ENCODE peak calls at places on chromosomes 16 and 17, in five cellular contexts. B is neural crest cell; N is T-helper 17 cell; G is lung; Y is activated CD8-positive, alpha-beta memory T cell treated with anti-CD3 and anti-CD28 coated beads for 48 hours. P is an unnamed sample.

GRCh38 chr16:79601092-79601977 is 798 bp upstream of the MAF start:
- DNase-seq in B (peak), N (peak), G (peak), Y (no peak), P (peak)

GRCh38 chr17:77528516-77529327 is 388.0 kb downstream of the SEC14L1 start:
- DNase-seq in B (peak), N (no peak), G (no peak), Y (no peak), P (no peak)

GRCh38 chr16:67535201-67535600 is 6.6 kb downstream of the RIPOR1 start:
- DNase-seq in B (no peak), N (no peak), G (no peak), Y (no peak), P (no peak)

GRCh38 chr17:557371-557770 is 157.3 kb downstream of the VPS53 start:
- DNase-seq in B (no peak), N (no peak), G (no peak), Y (no peak), P (peak)

GRCh38 chr16:88468289-88469129 is 15.4 kb downstream of the ZFPM1 start:
- DNase-seq in B (peak), N (no peak), G (no peak), Y (no peak), P (no peak)

GRCh38 chr16:23057013-23057596 is 92.1 kb downstream of the USP31 start:
- DNase-seq in B (no peak), N (no peak), G (no peak), Y (no peak), P (no peak)

GRCh38 chr16:87431926-87432325 is 39.8 kb downstream of the MAP1LC3B start:
- DNase-seq in B (no peak), N (no peak), G (no peak), Y (no peak), P (peak)

GRCh38 chr16:58332997-58333700 is 38.3 kb upstream of the PRSS54 start:
- DNase-seq in B (no peak), N (no peak), G (no peak), Y (no peak), P (no peak)

GRCh38 chr17:82684207-82684903 is 14.1 kb downstream of the RAB40B start:
- DNase-seq in B (no peak), N (no peak), G (no peak), Y (no peak), P (peak)

GRCh38 chr17:75568412-75569255 is 19.0 kb upstream of the MYO15B start:
- DNase-seq in B (no peak), N (no peak), G (no peak), Y (no peak), P (no peak)

GRCh38 chr16:20879175-20880053 is 20.7 kb downstream of the DCUN1D3 start:
- DNase-seq in B (no peak), N (no peak), G (no peak), Y (no peak), P (peak)

GRCh38 chr17:50304781-50305404 is 30.6 kb downstream of the TMEM92 start:
- DNase-seq in B (no peak), N (no peak), G (no peak), Y (no peak), P (no peak)

GRCh38 chr16:81585785-81586184 is 141.2 kb downstream of the CMIP start:
- DNase-seq in B (no peak), N (no peak), G (no peak), Y (no peak), P (no peak)

GRCh38 chr16:11896776-11897175 is 19.0 kb downstream of the GSPT1 start:
- DNase-seq in B (no peak), N (no peak), G (no peak), Y (no peak), P (peak)

GRCh38 chr17:42221886-42222745 is 27.8 kb upstream of the GHDC start:
- DNase-seq in B (peak), N (peak), G (no peak), Y (peak), P (peak)

GRCh38 chr16:78310990-78311561 is 211.6 kb downstream of the WWOX start:
- DNase-seq in B (no peak), N (no peak), G (no peak), Y (no peak), P (peak)

GRCh38 chr16:27475561-27475960 is 73.6 kb downstream of the IL21R start:
- DNase-seq in B (no peak), N (no peak), G (no peak), Y (no peak), P (peak)

GRCh38 chr17:49000943-49001342 is 3.8 kb downstream of the IGF2BP1 start:
- DNase-seq in B (no peak), N (no peak), G (no peak), Y (no peak), P (no peak)

GRCh38 chr17:62869885-62870580 is 61.9 kb upstream of the MARCHF10 start:
- DNase-seq in B (peak), N (no peak), G (no peak), Y (no peak), P (peak)

GRCh38 chr17:82012482-82013295 is 10.0 kb downstream of the CENPX start:
- DNase-seq in B (no peak), N (no peak), G (peak), Y (no peak), P (no peak)

GRCh38 chr17:9179602-9180001 is 158.3 kb downstream of the NTN1 start:
- DNase-seq in B (no peak), N (no peak), G (no peak), Y (no peak), P (no peak)

GRCh38 chr17:36550491-36551417 is 6.0 kb downstream of the GGNBP2 start:
- DNase-seq in B (no peak), N (no peak), G (no peak), Y (no peak), P (no peak)

GRCh38 chr16:72211085-72211484 is 39.1 kb upstream of the PMFBP1 start:
- DNase-seq in B (no peak), N (no peak), G (no peak), Y (no peak), P (no peak)

GRCh38 chr16:85005278-85006069 is 5.9 kb downstream of the ZDHHC7 start:
- DNase-seq in B (no peak), N (no peak), G (no peak), Y (no peak), P (peak)

GRCh38 chr17:81037026-81037782 is 2.3 kb downstream of the BAIAP2 start:
- DNase-seq in B (no peak), N (no peak), G (peak), Y (no peak), P (peak)

GRCh38 chr16:29256501-29256981 is 150.0 kb downstream of the NPIPB11 start:
- DNase-seq in B (no peak), N (no peak), G (no peak), Y (no peak), P (no peak)

GRCh38 chr17:34853916-34854315 is 107.3 kb downstream of the CCT6B start:
- DNase-seq in B (no peak), N (no peak), G (no peak), Y (no peak), P (no peak)

GRCh38 chr16:15538484-15538883 is 104.1 kb downstream of the BMERB1 start:
- DNase-seq in B (no peak), N (no peak), G (no peak), Y (no peak), P (no peak)

GRCh38 chr17:66461343-66461995 is 159.1 kb downstream of the PRKCA start:
- DNase-seq in B (no peak), N (no peak), G (no peak), Y (no peak), P (no peak)

P was measured in kidney tubule cell.